ENCODE peak calls at places on chromosome 2, in seven cellular contexts. B is lower lobe of right lung, Q is astrocyte of the spinal cord, H is K562, O is heart left ventricle, K is fibroblast of lung, N is hepatocyte. M is an unnamed sample.

GRCh38 chr2:183195397-183195796 is 71.2 kb downstream of the NUP35 start:
- DNase-seq in Q (no peak), B (no peak), K (no peak), N (no peak), H (no peak), O (no peak), M (no peak)

GRCh38 chr2:25453199-25453903 is 111.6 kb upstream of the DNMT3A start:
- DNase-seq in Q (peak), H (no peak), N (peak), B (no peak), O (no peak), K (peak), M (no peak)

GRCh38 chr2:158184556-158185343 is 83.1 kb downstream of the UPP2 start:
- DNase-seq in Q (no peak), B (no peak), H (no peak), K (no peak), O (no peak), N (peak), M (no peak)

GRCh38 chr2:171939058-171939753 is 16.9 kb downstream of the HAT1 start:
- DNase-seq in N (no peak), O (no peak), H (no peak), B (no peak), K (no peak), Q (no peak), M (no peak)

GRCh38 chr2:96147593-96148201 is 2.5 kb upstream of the DUSP2 start:
- DNase-seq in H (no peak), K (no peak), B (peak), Q (no peak), N (no peak), O (no peak), M (no peak)

GRCh38 chr2:160298960-160299359 is 98.9 kb upstream of the ITGB6 start:
- DNase-seq in B (no peak), N (no peak), Q (no peak), O (no peak), K (peak), H (no peak), M (no peak)

GRCh38 chr2:203673933-203674332 is 32.5 kb upstream of the CD28 start:
- DNase-seq in K (peak), O (no peak), Q (peak), N (no peak), H (no peak), B (no peak), M (no peak)

GRCh38 chr2:122736279-122736678 is 980.8 kb downstream of the TSN start:
- DNase-seq in H (no peak), K (peak), O (no peak), B (no peak), N (no peak), Q (peak), M (no peak)

GRCh38 chr2:70043252-70043875 is 43.9 kb upstream of the PCBP1 start:
- DNase-seq in B (peak), K (no peak), N (no peak), Q (no peak), O (no peak), H (no peak), M (no peak)

GRCh38 chr2:240783819-240784621 is 36.0 kb downstream of the KIF1A start:
- DNase-seq in O (peak), B (peak), H (no peak), N (no peak), Q (no peak), K (no peak), M (no peak)

GRCh38 chr2:102337012-102337411 is 18.6 kb upstream of the IL18R1 start:
- DNase-seq in O (no peak), K (no peak), H (no peak), N (no peak), B (no peak), Q (no peak), M (no peak)

GRCh38 chr2:164747140-164747539 is 94.5 kb downstream of the COBLL1 start:
- DNase-seq in K (no peak), N (no peak), H (no peak), O (no peak), Q (no peak), B (no peak), M (no peak)

GRCh38 chr2:232239956-232240681 is 138.4 kb upstream of the ALPP start:
- DNase-seq in H (no peak), N (no peak), O (no peak), Q (no peak), K (peak), B (no peak), M (no peak)

GRCh38 chr2:224885295-224885694 is 157.0 kb downstream of the DOCK10 start:
- DNase-seq in H (no peak), O (no peak), N (no peak), Q (peak), B (no peak), K (no peak), M (no peak)

GRCh38 chr2:33086400-33087015 is 139.8 kb downstream of the LTBP1 start:
- DNase-seq in K (peak), N (no peak), H (no peak), Q (peak), B (no peak), O (no peak), M (no peak)

GRCh38 chr2:128611421-128612320 is 293.0 kb upstream of the HS6ST1 start:
- DNase-seq in K (no peak), H (no peak), B (peak), O (peak), Q (no peak), N (no peak), M (no peak)

GRCh38 chr2:163682695-163683094 is 53.1 kb downstream of the FIGN start:
- DNase-seq in O (no peak), B (no peak), K (peak), Q (peak), H (no peak), N (peak), M (no peak)

GRCh38 chr2:80499095-80499494 is 194.5 kb upstream of the LRRTM1 start:
- DNase-seq in N (peak), K (peak), H (no peak), B (no peak), O (no peak), Q (peak), M (peak)

GRCh38 chr2:200662727-200663126 is 76.9 kb downstream of the AOX1 start:
- DNase-seq in K (peak), H (no peak), B (no peak), N (peak), Q (peak), O (no peak), M (no peak)

GRCh38 chr2:31200972-31201371 is 16.3 kb downstream of the CAPN14 start:
- DNase-seq in O (no peak), B (no peak), N (no peak), K (no peak), H (no peak), Q (no peak), M (no peak)

GRCh38 chr2:189702071-189702470 is 27.6 kb downstream of the ANKAR start:
- DNase-seq in K (no peak), O (no peak), N (no peak), B (no peak), H (no peak), Q (peak), M (no peak)

GRCh38 chr2:169178804-169179390 is 109.5 kb downstream of the DHRS9 start:
- DNase-seq in O (no peak), B (no peak), K (no peak), N (no peak), H (no peak), Q (no peak), M (no peak)

GRCh38 chr2:128511731-128512663 is 193.3 kb upstream of the HS6ST1 start:
- DNase-seq in H (no peak), B (no peak), Q (no peak), N (no peak), O (peak), K (no peak), M (no peak)

GRCh38 chr2:124264496-124265160 is 239.5 kb downstream of the CNTNAP5 start:
- DNase-seq in O (no peak), Q (peak), K (peak), N (no peak), H (no peak), B (no peak), M (no peak)

GRCh38 chr2:203650860-203651613 is 55.4 kb upstream of the CD28 start:
- DNase-seq in N (peak), Q (peak), K (peak), O (no peak), H (no peak), B (no peak), M (no peak)

GRCh38 chr2:185644828-185645227 is 93.8 kb upstream of the FSIP2 start:
- DNase-seq in Q (peak), N (no peak), B (no peak), O (no peak), K (peak), H (no peak), M (no peak)

GRCh38 chr2:201151127-201152074 is 31.5 kb upstream of the CASP10 start:
- DNase-seq in Q (peak), K (peak), B (no peak), N (no peak), H (no peak), O (no peak), M (no peak)

GRCh38 chr2:34261701-34262100 is 662.6 kb upstream of the FAM98A start:
- DNase-seq in Q (no peak), K (no peak), B (no peak), O (no peak), N (no peak), H (no peak), M (no peak)

GRCh38 chr2:239711911-239712570 is 311.2 kb upstream of the HDAC4 start:
- DNase-seq in N (no peak), K (no peak), Q (no peak), H (no peak), B (no peak), O (no peak), M (no peak)

GRCh38 chr2:53403836-53404413 is 363.7 kb upstream of the CHAC2 start:
- DNase-seq in Q (peak), H (no peak), K (peak), O (no peak), B (no peak), N (no peak), M (no peak)

GRCh38 chr2:240898731-240899467 is 2.9 kb upstream of the MAB21L4 start:
- DNase-seq in Q (no peak), H (no peak), N (no peak), K (no peak), O (peak), B (peak), M (no peak)

GRCh38 chr2:26567534-26567933 is 73.6 kb downstream of the CIB4 start:
- DNase-seq in O (no peak), K (no peak), B (no peak), H (no peak), N (no peak), Q (no peak), M (no peak)
- H3K4me3 ChIP-seq in O (no peak), K (no peak), B (no peak), H (no peak), N (no peak), Q (no peak), M (no peak)

GRCh38 chr2:88721268-88721667 is 29.8 kb downstream of the RPIA start:
- DNase-seq in B (no peak), K (no peak), N (no peak), O (no peak), H (no peak), Q (no peak), M (no peak)

GRCh38 chr2:88714667-88715066 is 23.2 kb downstream of the RPIA start:
- DNase-seq in B (no peak), N (no peak), H (no peak), K (no peak), O (no peak), Q (no peak), M (no peak)

GRCh38 chr2:88724643-88725332 is 33.3 kb downstream of the RPIA start:
- DNase-seq in K (no peak), H (no peak), B (no peak), O (no peak), N (peak), Q (no peak), M (no peak)

DNA sequence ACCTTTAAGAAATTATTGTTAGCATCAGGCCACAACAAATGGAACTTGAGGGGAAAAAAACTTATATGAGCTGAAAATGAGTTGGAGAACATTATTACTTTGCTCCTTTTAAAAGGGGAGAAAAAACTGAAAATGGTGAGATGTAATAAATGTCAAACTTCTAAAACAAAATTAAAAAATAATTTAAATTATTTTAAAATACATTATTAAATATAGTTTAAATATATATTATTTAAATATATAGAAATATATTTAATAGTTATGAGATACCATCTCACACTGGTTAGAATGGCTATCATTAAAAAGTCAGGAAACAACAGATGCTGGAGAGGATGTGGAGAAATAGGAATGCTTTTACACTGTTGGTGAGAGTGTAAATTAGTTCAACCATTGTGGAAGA is 28.9 kb downstream of the RPIA start:
- DNase-seq in Q (no peak), B (no peak), K (no peak), H (no peak), N (no peak), O (no peak), M (no peak)
- H3K4me3 ChIP-seq in Q (no peak), B (no peak), K (no peak), H (no peak), N (no peak), O (no peak), M (no peak)

DNA sequence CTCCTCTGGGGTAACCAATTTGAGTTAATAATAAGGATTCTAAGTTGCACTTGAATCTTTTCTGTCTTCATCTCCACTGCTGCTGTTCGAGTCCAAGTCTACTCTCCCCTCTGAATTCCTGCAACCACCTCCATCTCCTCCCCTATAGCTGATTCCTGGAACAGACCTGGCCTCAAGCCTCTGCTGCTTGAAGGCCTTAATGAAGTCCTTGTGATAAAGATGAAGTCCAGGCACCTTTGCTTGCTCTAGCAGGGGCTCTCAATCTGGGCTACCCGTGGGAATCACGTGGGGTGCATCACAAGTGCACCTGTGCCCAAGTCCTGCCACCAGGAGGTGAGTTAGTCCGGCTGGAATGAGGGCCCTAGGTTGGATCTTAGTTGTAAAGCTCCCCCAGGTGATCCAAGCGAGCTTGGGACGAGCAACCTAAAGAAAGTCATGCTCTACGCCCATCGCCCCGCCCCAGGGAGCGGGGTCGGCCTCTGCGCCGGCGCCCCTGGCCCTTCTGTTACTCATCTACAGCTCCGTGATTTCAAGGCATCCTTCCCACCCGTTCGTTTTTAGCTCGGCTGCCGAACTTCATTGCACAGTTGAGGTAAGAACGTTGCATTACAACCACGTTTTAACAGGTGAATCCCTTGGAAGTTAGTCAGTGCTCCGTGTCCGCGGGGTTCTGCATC is 905 bp upstream of the IAH1 start:
- DNase-seq in H (no peak), B (no peak), N (peak), K (no peak), O (no peak), Q (no peak), M (no peak)
- H3K4me3 ChIP-seq in H (no peak), B (peak), N (peak), K (no peak), O (peak), Q (peak), M (peak)

DNA sequence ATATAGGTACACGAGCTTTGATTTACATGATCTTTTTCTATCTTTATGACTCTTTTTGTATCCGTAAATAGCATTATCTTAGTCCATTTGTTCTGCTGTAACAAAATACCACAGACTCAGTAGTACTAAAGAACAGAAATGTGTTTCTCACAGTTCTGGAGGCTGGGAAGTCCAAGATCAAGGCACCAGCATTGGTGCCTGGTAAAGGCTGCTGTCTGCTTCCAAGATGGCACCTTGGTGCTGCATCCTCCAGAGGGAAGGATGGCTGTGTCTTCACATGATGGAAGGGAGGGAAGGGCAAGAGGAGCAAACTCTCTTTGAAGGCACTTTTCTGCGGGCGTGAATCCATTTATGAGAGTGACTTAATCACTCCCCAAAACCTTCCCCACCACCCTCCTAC is 36.0 kb downstream of the EIF5B start:
- DNase-seq in B (no peak), O (no peak), N (no peak), H (no peak), Q (no peak), K (no peak), M (no peak)
- H3K4me3 ChIP-seq in B (no peak), O (no peak), N (no peak), H (no peak), Q (no peak), K (no peak), M (no peak)